ENCODE peak calls at places on chromosome 10, in seven cellular contexts. N, A, D, J, Z, S and O are unnamed samples.

GRCh38 chr10:42367532-42368230 is 270.7 kb downstream of the ZNF33B start:
- DNase-seq in N (peak), A (peak), D (peak), J (no peak), Z (peak), S (peak), O (peak)

GRCh38 chr10:30070001-30070759 is 10.8 kb upstream of the JCAD start:
- DNase-seq in N (no peak), A (peak), D (no peak), J (no peak), Z (peak), S (no peak), O (peak)

GRCh38 chr10:44902838-44903545 is 8.1 kb upstream of the TMEM72 start:
- DNase-seq in N (no peak), A (no peak), D (no peak), J (no peak), Z (no peak), S (no peak), O (peak)

GRCh38 chr10:92342801-92343200 is 51.8 kb downstream of the MARCHF5 start:
- DNase-seq in N (no peak), A (peak), D (no peak), J (no peak), Z (no peak), S (no peak), O (no peak)

GRCh38 chr10:119687192-119688032 is 36.2 kb downstream of the BAG3 start:
- DNase-seq in N (no peak), A (peak), D (peak), J (peak), Z (peak), S (no peak), O (no peak)

GRCh38 chr10:61943699-61944444 is 42.4 kb downstream of the ARID5B start:
- DNase-seq in N (no peak), A (peak), D (no peak), J (no peak), Z (no peak), S (no peak), O (no peak)

GRCh38 chr10:63105811-63106755 is 27.0 kb upstream of the NRBF2 start:
- DNase-seq in N (peak), A (peak), D (peak), J (no peak), Z (no peak), S (no peak), O (no peak)

GRCh38 chr10:100969175-100970075 is at the start of gene SEMA4G:
- DNase-seq in N (peak), A (peak), D (peak), J (peak), Z (peak), S (peak), O (no peak)

GRCh38 chr10:122478971-122479370 is 17.6 kb downstream of the HTRA1 start:
- DNase-seq in N (no peak), A (no peak), D (no peak), J (no peak), Z (no peak), S (no peak), O (no peak)

GRCh38 chr10:510415-510881 is 179.0 kb downstream of the DIP2C start:
- DNase-seq in N (no peak), A (no peak), D (no peak), J (no peak), Z (no peak), S (no peak), O (peak)

DNA sequence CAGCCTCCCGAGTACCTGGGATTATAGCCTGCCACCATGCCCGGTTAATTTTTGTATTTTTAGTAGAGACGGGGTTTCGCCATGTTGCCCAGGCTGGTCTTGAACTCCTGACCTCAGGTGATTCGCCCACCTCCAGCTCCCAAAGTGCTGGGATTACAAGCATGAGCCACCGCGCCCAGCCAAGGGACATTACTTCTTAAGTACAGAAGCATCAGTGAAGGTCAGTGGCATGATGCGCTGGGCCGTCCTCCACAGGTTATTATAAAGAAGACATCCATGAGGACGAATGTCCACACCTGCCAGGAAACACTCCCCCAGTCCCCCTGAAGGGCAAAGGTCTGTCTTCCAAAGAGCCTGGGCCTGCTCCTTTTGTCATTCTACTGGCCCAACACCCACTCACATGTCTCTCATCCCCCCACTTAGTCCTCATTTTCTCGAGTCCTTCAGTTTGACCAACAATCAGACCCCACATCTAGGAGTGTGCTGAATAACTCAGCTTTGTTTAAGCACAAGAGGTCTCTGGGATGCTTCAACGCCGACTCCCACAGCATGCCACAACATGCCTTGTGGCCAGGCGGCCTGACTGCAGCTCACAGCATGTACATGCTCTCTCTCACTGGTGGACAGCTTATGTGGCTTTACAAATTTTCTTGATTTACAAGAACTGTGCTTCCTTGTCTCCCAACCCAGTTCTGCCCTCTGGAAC is 73.0 kb downstream of the CTBP2 start:
- DNase-seq in N (no peak), A (no peak), D (no peak), J (no peak), Z (no peak), S (no peak), O (no peak)
- H3K4me3 ChIP-seq in N (no peak), A (no peak), D (no peak), J (no peak), Z (no peak), S (no peak), O (no peak)

DNA sequence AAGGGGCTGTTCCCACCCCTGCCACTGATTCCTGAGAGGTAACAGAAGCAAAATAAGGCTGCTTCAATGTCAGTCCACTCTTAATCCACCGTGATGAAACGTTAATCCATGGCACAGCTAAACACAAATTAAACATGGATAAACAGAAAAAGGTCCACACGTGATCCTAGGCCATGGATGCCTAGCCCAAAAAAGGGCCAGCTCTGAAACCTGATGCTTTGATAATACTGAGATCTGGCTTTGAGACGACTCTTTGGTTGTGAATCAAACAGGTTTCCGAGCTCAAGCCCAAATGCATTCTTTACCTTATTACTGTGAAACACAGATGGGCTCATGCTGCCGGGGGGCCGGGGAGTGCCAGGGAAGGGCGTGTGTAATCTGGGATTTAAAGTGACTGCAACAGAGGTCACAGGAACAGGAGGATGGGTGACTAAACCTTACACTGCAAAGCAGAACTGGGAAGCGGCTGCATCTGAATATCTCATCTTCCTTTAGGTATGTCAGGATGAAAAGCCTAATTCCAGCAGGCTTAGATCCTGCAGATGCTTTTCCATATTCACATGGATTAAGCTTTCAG is 86.5 kb downstream of the ZRANB1 start:
- DNase-seq in N (no peak), A (no peak), D (no peak), J (no peak), Z (no peak), S (no peak), O (no peak)
- H3K4me3 ChIP-seq in N (no peak), A (no peak), D (no peak), J (no peak), Z (no peak), S (no peak), O (no peak)

GRCh38 chr10:117135480-117136140 is 2.5 kb downstream of the VAX1 start:
- DNase-seq in N (no peak), A (no peak), D (no peak), J (no peak), Z (no peak), S (no peak), O (no peak)

GRCh38 chr10:117138838-117139580 is 939 bp upstream of the VAX1 start:
- DNase-seq in N (no peak), A (no peak), D (peak), J (no peak), Z (peak), S (no peak), O (no peak)

GRCh38 chr10:117136391-117136975 is 1.6 kb downstream of the VAX1 start:
- DNase-seq in N (no peak), A (no peak), D (peak), J (no peak), Z (peak), S (no peak), O (no peak)

GRCh38 chr10:117137911-117138642 is at the start of gene VAX1:
- DNase-seq in N (no peak), A (no peak), D (peak), J (no peak), Z (peak), S (no peak), O (no peak)

DNA sequence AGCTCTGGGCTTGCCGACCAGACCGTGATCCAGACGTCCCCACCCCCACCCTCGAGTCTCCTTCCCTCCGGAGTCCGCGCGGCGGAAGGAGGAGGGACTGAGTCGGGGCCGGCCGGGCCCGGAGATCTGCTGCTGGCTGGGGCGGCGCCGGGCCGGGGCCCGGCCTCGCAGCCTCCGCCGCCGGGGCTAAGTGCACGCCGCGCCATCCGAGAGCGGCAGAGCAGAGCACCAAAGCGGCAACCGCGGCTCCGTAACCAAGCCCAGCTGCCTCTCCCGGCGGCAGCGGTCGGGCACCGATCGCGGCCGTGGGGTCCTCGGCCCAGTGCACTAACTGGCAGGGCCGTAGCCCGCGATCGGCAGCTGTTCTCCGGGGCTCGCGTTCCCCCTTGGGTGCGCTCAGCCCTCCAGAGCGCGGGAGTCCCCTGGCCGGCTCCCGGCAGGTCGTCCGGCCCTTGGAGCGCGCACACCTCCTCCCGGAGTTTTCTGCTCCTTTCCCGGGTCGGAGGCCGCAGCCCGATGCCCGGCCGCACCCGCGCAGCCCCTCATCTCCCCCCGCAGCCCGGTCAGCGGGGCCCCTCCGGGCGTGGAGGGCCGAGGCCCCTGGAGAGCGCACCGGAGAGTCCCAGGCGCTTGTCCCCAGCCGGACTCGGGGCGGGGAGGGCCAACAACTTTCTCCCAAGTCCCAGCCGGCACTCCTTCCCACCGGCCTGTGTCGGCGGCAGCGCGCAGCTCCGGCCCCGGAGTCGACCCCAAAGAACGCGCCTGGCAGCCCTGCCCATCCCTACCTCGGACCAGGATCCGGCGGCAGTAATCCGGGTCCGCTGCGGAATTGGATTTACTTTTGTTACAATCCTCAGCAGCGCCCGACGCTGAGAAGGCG is 799 bp downstream of the VAX1 start:
- DNase-seq in N (no peak), A (peak), D (peak), J (peak), Z (peak), S (no peak), O (no peak)
- H3K4me3 ChIP-seq in N (no peak), A (no peak), D (peak), J (peak), Z (peak), S (peak), O (peak)

GRCh38 chr10:66804911-66805310 is 120.9 kb upstream of the LRRTM3 start:
- DNase-seq in N (no peak), A (no peak), D (no peak), J (peak), Z (no peak), S (no peak), O (no peak)

GRCh38 chr10:66795871-66796270 is 130.0 kb upstream of the LRRTM3 start:
- DNase-seq in N (no peak), A (no peak), D (no peak), J (no peak), Z (no peak), S (no peak), O (no peak)

GRCh38 chr10:66803174-66803573 is 122.7 kb upstream of the LRRTM3 start:
- DNase-seq in N (no peak), A (no peak), D (peak), J (no peak), Z (peak), S (no peak), O (no peak)

DNA sequence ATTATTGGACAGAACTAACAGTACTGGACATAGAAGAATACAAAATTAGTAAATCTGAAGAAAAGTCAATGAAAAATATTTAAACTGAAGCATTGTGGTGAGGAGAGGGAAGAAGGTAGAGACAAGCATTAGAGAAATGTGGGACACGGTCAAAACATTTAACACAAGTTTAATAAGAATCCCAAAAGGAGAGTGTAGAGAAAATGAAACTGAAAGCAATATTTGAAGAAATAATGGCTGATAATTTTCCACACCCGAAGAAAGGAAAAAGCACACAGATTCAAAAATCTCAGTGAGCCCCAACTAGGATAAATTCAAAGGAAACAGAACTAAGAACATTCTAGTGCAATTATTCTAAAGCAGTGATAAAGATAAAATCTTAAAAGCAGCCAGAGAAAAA is 126.4 kb upstream of the LRRTM3 start:
- DNase-seq in N (no peak), A (no peak), D (no peak), J (no peak), Z (no peak), S (no peak), O (no peak)
- H3K4me3 ChIP-seq in N (no peak), A (no peak), D (no peak), J (no peak), Z (no peak), S (no peak), O (peak)